ENCODE peak calls at places on chromosome 5, in nine cellular contexts. H is mesendoderm, P is IMR-90, F is HCT116, Y is upper lobe of right lung, W is lower lobe of right lung, T is stomach, B is neural progenitor cell, R is body of pancreas. E is an unnamed sample.

GRCh38 chr5:15806613-15807012 is 306.6 kb downstream of the FBXL7 start:
- DNase-seq in H (no peak), P (no peak), F (no peak), Y (no peak), W (no peak), T (no peak), B (no peak), R (no peak), E (no peak)

GRCh38 chr5:72324186-72324825 is 4.1 kb downstream of the PTCD2 start:
- DNase-seq in H (no peak), P (no peak), F (no peak), Y (no peak), W (no peak), T (no peak), B (no peak), R (no peak), E (no peak)

GRCh38 chr5:141669519-141669918 is 12.5 kb downstream of the ARAP3 start:
- DNase-seq in H (peak; percentile 45), P (no peak), F (no peak), Y (no peak), W (no peak), T (no peak), B (no peak), R (no peak), E (no peak)

GRCh38 chr5:169009171-169009570 is 291.8 kb downstream of the SLIT3 start:
- DNase-seq in H (no peak), P (no peak), F (no peak), Y (no peak), W (no peak), T (no peak), B (no peak), R (no peak), E (no peak)

GRCh38 chr5:56522972-56523371 is 289.8 kb upstream of the ANKRD55 start:
- DNase-seq in H (no peak), P (peak; percentile 24), F (no peak), Y (no peak), W (no peak), T (no peak), B (no peak), R (no peak), E (no peak)

GRCh38 chr5:36496471-36496870 is 109.9 kb upstream of the SLC1A3 start:
- DNase-seq in H (no peak), P (no peak), F (no peak), Y (no peak), W (no peak), T (no peak), B (no peak), R (no peak), E (no peak)

GRCh38 chr5:174145821-174146220 is 100.3 kb downstream of the NSG2 start:
- DNase-seq in H (peak; percentile 83), P (no peak), F (no peak), Y (no peak), W (no peak), T (no peak), B (peak; percentile 65), R (no peak), E (no peak)

GRCh38 chr5:132788990-132789886 is 12.2 kb upstream of the SEPTIN8 start:
- DNase-seq in H (no peak), P (no peak), F (no peak), Y (no peak), W (no peak), T (peak; percentile 31), B (no peak), R (no peak), E (no peak)

GRCh38 chr5:68214472-68215207 is 916 bp upstream of the PIK3R1 start:
- DNase-seq in H (no peak), P (no peak), F (no peak), Y (no peak), W (no peak), T (no peak), B (peak; percentile 69), R (peak; percentile 20), E (no peak)

GRCh38 chr5:8606231-8606630 is 737.3 kb downstream of the MTRR start:
- DNase-seq in H (peak; percentile 94), P (no peak), F (no peak), Y (no peak), W (no peak), T (no peak), B (peak; percentile 55), R (no peak), E (no peak)

GRCh38 chr5:176647870-176648466 is 684 bp downstream of the TSPAN17 start:
- DNase-seq in H (peak; percentile 33), P (no peak), F (no peak), Y (peak; percentile 85), W (peak; percentile 80), T (peak; percentile 79), B (peak; percentile 59), R (peak; percentile 84), E (peak; percentile 89)

GRCh38 chr5:176646707-176647029 is 616 bp upstream of the TSPAN17 start:
- DNase-seq in H (no peak), P (no peak), F (no peak), Y (no peak), W (no peak), T (no peak), B (no peak), R (no peak), E (no peak)

GRCh38 chr5:176647030-176647869 is at the start of gene TSPAN17:
- DNase-seq in H (peak; percentile 99), P (peak; percentile 98), F (peak; percentile 97), Y (peak; percentile 100), W (peak; percentile 100), T (peak; percentile 100), B (peak; percentile 100), R (peak; percentile 100), E (peak; percentile 100)

GRCh38 chr5:176644878-176645670 is 2.2 kb upstream of the TSPAN17 start:
- DNase-seq in H (no peak), P (no peak), F (no peak), Y (no peak), W (no peak), T (no peak), B (no peak), R (no peak), E (no peak)

DNA sequence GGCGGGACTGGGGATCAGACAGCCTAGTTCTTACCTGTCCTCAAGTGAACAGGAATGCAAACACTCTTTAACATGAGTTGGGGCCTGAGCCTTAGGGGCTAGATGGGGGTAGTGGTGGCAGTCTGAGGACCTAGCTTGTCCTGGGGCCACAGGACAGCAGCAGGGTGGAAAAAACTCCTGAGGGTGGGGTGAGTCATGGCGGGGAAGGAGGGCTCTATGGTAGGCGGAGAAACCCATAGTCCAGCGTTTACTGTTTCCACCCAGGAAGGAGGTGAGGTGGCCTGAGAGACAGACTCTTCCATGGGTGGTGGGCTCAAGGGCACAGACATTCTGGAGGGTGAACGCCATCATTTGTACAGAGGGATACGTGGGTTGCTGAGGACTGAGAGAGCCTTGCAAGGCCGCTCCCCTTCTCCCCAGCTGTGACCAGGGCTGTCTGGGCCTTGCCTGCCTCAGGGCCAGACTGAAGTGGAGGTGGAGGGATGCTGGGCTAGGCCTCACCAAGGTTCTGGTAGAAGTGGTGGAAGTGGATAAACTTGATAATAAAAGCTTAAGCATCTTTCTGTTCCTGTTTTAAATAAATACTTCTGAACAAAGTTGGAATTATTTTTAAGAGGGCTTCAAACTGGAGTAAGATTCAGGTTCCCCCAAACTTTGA is 1.1 kb upstream of the TSPAN17 start:
- DNase-seq in H (no peak), P (no peak), F (no peak), Y (no peak), W (no peak), T (no peak), B (no peak), R (no peak), E (no peak)
- H3K27ac ChIP-seq in H (no peak overlapping the region), P (no peak overlapping the region), F (peak overlapping the region; percentile 68), Y (no peak overlapping the region), W (peak overlapping the region; percentile 82), T (peak overlapping the region; percentile 85), B (no peak overlapping the region), R (peak overlapping the region; percentile 75), E (no peak overlapping the region)

DNA sequence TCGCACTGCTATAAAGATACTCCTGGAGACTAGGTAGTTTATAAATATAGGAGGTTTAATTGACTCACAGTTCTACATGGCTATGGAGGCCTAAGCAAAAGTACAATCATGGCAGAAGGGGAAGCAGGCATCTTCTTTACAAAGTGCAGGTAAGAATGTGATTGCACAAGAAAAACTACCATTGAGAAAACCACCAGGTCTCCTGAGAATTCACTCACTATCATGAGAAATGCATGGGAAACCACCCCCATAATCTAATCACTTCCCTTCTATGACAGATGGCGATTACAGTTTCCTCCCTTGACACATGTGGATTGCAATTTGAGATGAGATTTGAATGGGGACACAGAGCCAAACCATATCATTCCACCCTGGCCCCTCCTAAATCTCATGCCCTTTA is 121.2 kb upstream of the ST8SIA4 start:
- DNase-seq in H (no peak), P (no peak), F (no peak), Y (no peak), W (no peak), T (no peak), B (no peak), R (no peak), E (no peak)
- H3K4me3 ChIP-seq in H (no peak overlapping the region), P (no peak overlapping the region), F (no peak overlapping the region), Y (no peak overlapping the region), W (no peak overlapping the region), T (no peak overlapping the region), B (no peak overlapping the region), R (no peak overlapping the region), E (no peak overlapping the region)

GRCh38 chr5:126055348-126055729 is 367.9 kb upstream of the GRAMD2B start:
- DNase-seq in H (no peak), P (no peak), F (no peak), Y (no peak), W (no peak), T (no peak), B (no peak), R (no peak), E (no peak)
- H3K27ac ChIP-seq in H (no peak overlapping the region), P (no peak overlapping the region), F (no peak overlapping the region), Y (no peak overlapping the region), W (no peak overlapping the region), T (no peak overlapping the region), B (no peak overlapping the region), R (no peak overlapping the region), E (no peak overlapping the region)

GRCh38 chr5:136030956-136031611 is 2.3 kb downstream of the TGFBI start:
- DNase-seq in H (no peak), P (no peak), F (no peak), Y (no peak), W (no peak), T (no peak), B (peak; percentile 39), R (no peak), E (peak; percentile 57)
- H3K4me3 ChIP-seq in H (no peak overlapping the region), P (peak overlapping the region; percentile 92), F (no peak overlapping the region), Y (no peak overlapping the region), W (no peak overlapping the region), T (no peak overlapping the region), B (no peak overlapping the region), R (no peak overlapping the region), E (no peak overlapping the region)

E was measured in aorta.